ENCODE peak calls at places on chromosomes 7 and 10, in seven cellular contexts. H is HCEC 1CT, U is GM03348, B is lower leg skin, K is brain microvascular endothelial cell, D is lung microvascular endothelial cell, T is kidney tubule cell. Y is an unnamed sample.

GRCh38 chr7:82339958-82340357 is 103.6 kb downstream of the CACNA2D1 start:
- DNase-seq in U (no peak), H (no peak), D (no peak), B (no peak), T (no peak), K (no peak), Y (no peak)

GRCh38 chr10:60842694-60843093 is 64.4 kb downstream of the CDK1 start:
- DNase-seq in B (no peak), T (no peak), K (no peak), H (no peak), U (no peak), D (no peak), Y (no peak)

GRCh38 chr7:98254951-98255610 is 3.0 kb upstream of the TECPR1 start:
- DNase-seq in K (no peak), H (no peak), B (no peak), T (no peak), U (no peak), D (no peak), Y (no peak)

GRCh38 chr10:86967481-86967941 is 771 bp upstream of the ADIRF start:
- DNase-seq in B (peak), H (no peak), U (no peak), K (no peak), D (peak), T (no peak), Y (no peak)

GRCh38 chr7:90719159-90719558 is 123.0 kb downstream of the CDK14 start:
- DNase-seq in B (no peak), H (no peak), K (no peak), D (no peak), T (no peak), U (no peak), Y (no peak)

GRCh38 chr10:28991738-28992270 is 297.1 kb upstream of the LYZL1 start:
- DNase-seq in K (peak), H (peak), D (peak), U (peak), T (peak), B (no peak), Y (peak)

GRCh38 chr10:71077796-71078453 is 134.4 kb upstream of the UNC5B start:
- DNase-seq in K (no peak), D (no peak), B (peak), T (no peak), U (no peak), H (no peak), Y (no peak)

GRCh38 chr7:151166629-151167196 is 781 bp downstream of the GBX1 start:
- DNase-seq in U (no peak), D (no peak), K (no peak), T (no peak), H (no peak), B (no peak), Y (no peak)

GRCh38 chr7:23106801-23107713 is 1.5 kb downstream of the KLHL7 start:
- DNase-seq in T (peak), D (peak), U (no peak), B (no peak), K (no peak), H (peak), Y (peak)

GRCh38 chr10:103564799-103565365 is 71.4 kb downstream of the NEURL1 start:
- DNase-seq in T (peak), D (peak), B (no peak), U (no peak), K (peak), H (peak), Y (no peak)

GRCh38 chr7:138663741-138664710 is 37.1 kb downstream of the SVOPL start:
- DNase-seq in B (no peak), D (no peak), K (peak), U (peak), H (no peak), T (peak), Y (peak)

GRCh38 chr7:125254521-125254920 is 324.9 kb upstream of the POT1 start:
- DNase-seq in D (no peak), U (no peak), T (no peak), K (no peak), B (no peak), H (no peak), Y (no peak)

GRCh38 chr7:67302113-67303039 is 305.7 kb downstream of the TYW1 start:
- DNase-seq in H (peak), K (peak), D (peak), T (peak), U (peak), B (peak), Y (peak)

Y was measured in adipocyte.